ENCODE peak calls at places on chromosomes 4 and X, in seven cellular contexts. One of them, this sample, is unnamed.

GRCh38 chr4:24980064-24980690 is 50.6 kb downstream of the LGI2 start:
- DNase-seq in hippocampal formation: peak; percentile 58
- DNase-seq in HuH-7.5: peak; percentile 43
- DNase-seq in pulmonary artery endothelial cell: peak; percentile 78
- DNase-seq in NCI-H69: peak; percentile 73
- DNase-seq in T-cell: peak; percentile 51
- DNase-seq in cardiac muscle cell: peak; percentile 81
- DNase-seq in this sample: no peak

GRCh38 chrX:460116-460515 is 73.4 kb upstream of the PPP2R3B start:
- DNase-seq in HuH-7.5: no peak
- DNase-seq in pulmonary artery endothelial cell: no peak
- DNase-seq in hippocampal formation: no peak
- DNase-seq in NCI-H69: no peak
- DNase-seq in T-cell: no peak
- DNase-seq in cardiac muscle cell: no peak
- DNase-seq in this sample: no peak

GRCh38 chr4:43682551-43682950 is 766.1 kb downstream of the KCTD8 start:
- DNase-seq in HuH-7.5: no peak
- DNase-seq in cardiac muscle cell: no peak
- DNase-seq in hippocampal formation: no peak
- DNase-seq in pulmonary artery endothelial cell: no peak
- DNase-seq in T-cell: no peak
- DNase-seq in NCI-H69: no peak
- DNase-seq in this sample: no peak

GRCh38 chr4:43999669-44000068 is 448.9 kb downstream of the KCTD8 start:
- DNase-seq in NCI-H69: no peak
- DNase-seq in hippocampal formation: no peak
- DNase-seq in T-cell: no peak
- DNase-seq in HuH-7.5: no peak
- DNase-seq in pulmonary artery endothelial cell: no peak
- DNase-seq in cardiac muscle cell: no peak
- DNase-seq in this sample: no peak

GRCh38 chrX:56232221-56233082 is at the start of gene KLF8:
- DNase-seq in HuH-7.5: no peak
- DNase-seq in hippocampal formation: no peak
- DNase-seq in T-cell: peak; percentile 29
- DNase-seq in NCI-H69: peak; percentile 9
- DNase-seq in pulmonary artery endothelial cell: no peak
- DNase-seq in cardiac muscle cell: peak; percentile 8
- DNase-seq in this sample: no peak

GRCh38 chr4:1192091-1192492 is 19.7 kb upstream of the SPON2 start:
- DNase-seq in HuH-7.5: peak; percentile 29
- DNase-seq in cardiac muscle cell: peak; percentile 98
- DNase-seq in hippocampal formation: peak; percentile 80
- DNase-seq in pulmonary artery endothelial cell: peak; percentile 79
- DNase-seq in T-cell: no peak
- DNase-seq in NCI-H69: no peak
- DNase-seq in this sample: peak; percentile 92

GRCh38 chr4:166498541-166498940 is 625.5 kb downstream of the TLL1 start:
- DNase-seq in cardiac muscle cell: peak; percentile 21
- DNase-seq in hippocampal formation: no peak
- DNase-seq in HuH-7.5: no peak
- DNase-seq in NCI-H69: no peak
- DNase-seq in pulmonary artery endothelial cell: no peak
- DNase-seq in T-cell: no peak
- DNase-seq in this sample: no peak

GRCh38 chrX:56802921-56803848 is 74.1 kb downstream of the NBDY start:
- DNase-seq in HuH-7.5: no peak
- DNase-seq in NCI-H69: no peak
- DNase-seq in hippocampal formation: peak; percentile 55
- DNase-seq in cardiac muscle cell: peak; percentile 72
- DNase-seq in T-cell: peak; percentile 77
- DNase-seq in pulmonary artery endothelial cell: peak; percentile 69
- DNase-seq in this sample: no peak

GRCh38 chr4:129231907-129232626 is 136.1 kb downstream of the C4orf33 start:
- DNase-seq in HuH-7.5: no peak
- DNase-seq in pulmonary artery endothelial cell: no peak
- DNase-seq in NCI-H69: peak; percentile 82
- DNase-seq in hippocampal formation: no peak
- DNase-seq in cardiac muscle cell: no peak
- DNase-seq in T-cell: no peak
- DNase-seq in this sample: no peak

GRCh38 chr4:174629265-174629664 is 107.0 kb upstream of the HPGD start:
- DNase-seq in HuH-7.5: no peak
- DNase-seq in T-cell: no peak
- DNase-seq in pulmonary artery endothelial cell: no peak
- DNase-seq in hippocampal formation: no peak
- DNase-seq in NCI-H69: no peak
- DNase-seq in cardiac muscle cell: no peak
- DNase-seq in this sample: no peak

GRCh38 chr4:79034544-79034943 is 95.3 kb upstream of the PAQR3 start:
- DNase-seq in hippocampal formation: no peak
- DNase-seq in T-cell: no peak
- DNase-seq in HuH-7.5: no peak
- DNase-seq in pulmonary artery endothelial cell: no peak
- DNase-seq in cardiac muscle cell: no peak
- DNase-seq in NCI-H69: no peak
- DNase-seq in this sample: no peak

GRCh38 chr4:138063581-138063980 is 178.6 kb downstream of the SLC7A11 start:
- DNase-seq in hippocampal formation: no peak
- DNase-seq in HuH-7.5: no peak
- DNase-seq in pulmonary artery endothelial cell: no peak
- DNase-seq in cardiac muscle cell: no peak
- DNase-seq in T-cell: no peak
- DNase-seq in NCI-H69: no peak
- DNase-seq in this sample: no peak

GRCh38 chrX:46770006-46770816 is 11.3 kb upstream of the SLC9A7 start:
- DNase-seq in NCI-H69: no peak
- DNase-seq in hippocampal formation: no peak
- DNase-seq in T-cell: no peak
- DNase-seq in cardiac muscle cell: peak; percentile 47
- DNase-seq in pulmonary artery endothelial cell: no peak
- DNase-seq in HuH-7.5: no peak
- DNase-seq in this sample: no peak

GRCh38 chr4:143587703-143588102 is 74.2 kb downstream of the SMARCA5 start:
- DNase-seq in T-cell: no peak
- DNase-seq in cardiac muscle cell: peak; percentile 31
- DNase-seq in hippocampal formation: no peak
- DNase-seq in NCI-H69: peak; percentile 8
- DNase-seq in HuH-7.5: no peak
- DNase-seq in pulmonary artery endothelial cell: peak; percentile 24
- DNase-seq in this sample: no peak

GRCh38 chrX:147894332-147894870 is 17.3 kb upstream of the FMR1 start:
- DNase-seq in cardiac muscle cell: peak; percentile 28
- DNase-seq in NCI-H69: no peak
- DNase-seq in T-cell: no peak
- DNase-seq in hippocampal formation: no peak
- DNase-seq in pulmonary artery endothelial cell: no peak
- DNase-seq in HuH-7.5: no peak
- DNase-seq in this sample: no peak

GRCh38 chr4:76307670-76308014 is 1.1 kb downstream of the STBD1 start:
- DNase-seq in HuH-7.5: no peak
- DNase-seq in cardiac muscle cell: no peak
- DNase-seq in NCI-H69: peak; percentile 48
- DNase-seq in hippocampal formation: no peak
- DNase-seq in pulmonary artery endothelial cell: no peak
- DNase-seq in T-cell: no peak
- DNase-seq in this sample: no peak

GRCh38 chr4:130563185-130563890 is 1467.4 kb downstream of the C4orf33 start:
- DNase-seq in hippocampal formation: peak; percentile 15
- DNase-seq in HuH-7.5: no peak
- DNase-seq in pulmonary artery endothelial cell: no peak
- DNase-seq in NCI-H69: peak; percentile 84
- DNase-seq in T-cell: no peak
- DNase-seq in cardiac muscle cell: peak; percentile 88
- DNase-seq in this sample: peak; percentile 8

GRCh38 chr4:40992472-40993298 is 221.7 kb downstream of the APBB2 start:
- DNase-seq in NCI-H69: peak; percentile 45
- DNase-seq in hippocampal formation: no peak
- DNase-seq in cardiac muscle cell: peak; percentile 95
- DNase-seq in T-cell: no peak
- DNase-seq in HuH-7.5: no peak
- DNase-seq in pulmonary artery endothelial cell: peak; percentile 65
- DNase-seq in this sample: no peak

GRCh38 chr4:140330311-140330900 is 43.0 kb upstream of the SCOC start:
- DNase-seq in HuH-7.5: no peak
- DNase-seq in NCI-H69: peak; percentile 44
- DNase-seq in hippocampal formation: no peak
- DNase-seq in pulmonary artery endothelial cell: no peak
- DNase-seq in T-cell: no peak
- DNase-seq in cardiac muscle cell: peak; percentile 63
- DNase-seq in this sample: no peak

GRCh38 chr4:98565646-98566403 is 92.6 kb downstream of the TSPAN5 start:
- DNase-seq in NCI-H69: peak; percentile 50
- DNase-seq in T-cell: no peak
- DNase-seq in pulmonary artery endothelial cell: no peak
- DNase-seq in cardiac muscle cell: peak; percentile 13
- DNase-seq in hippocampal formation: peak; percentile 37
- DNase-seq in HuH-7.5: no peak
- DNase-seq in this sample: no peak

GRCh38 chrX:29237972-29238371 is 650.7 kb downstream of the IL1RAPL1 start:
- DNase-seq in cardiac muscle cell: no peak
- DNase-seq in NCI-H69: no peak
- DNase-seq in pulmonary artery endothelial cell: no peak
- DNase-seq in hippocampal formation: no peak
- DNase-seq in HuH-7.5: no peak
- DNase-seq in T-cell: no peak
- DNase-seq in this sample: no peak

GRCh38 chr4:11232004-11232403 is 196.7 kb downstream of the HS3ST1 start:
- DNase-seq in NCI-H69: peak; percentile 63
- DNase-seq in cardiac muscle cell: peak; percentile 32
- DNase-seq in T-cell: no peak
- DNase-seq in hippocampal formation: no peak
- DNase-seq in pulmonary artery endothelial cell: no peak
- DNase-seq in HuH-7.5: no peak
- DNase-seq in this sample: no peak

GRCh38 chr4:37594095-37594494 is 92.1 kb downstream of the RELL1 start:
- DNase-seq in hippocampal formation: no peak
- DNase-seq in cardiac muscle cell: no peak
- DNase-seq in pulmonary artery endothelial cell: no peak
- DNase-seq in NCI-H69: no peak
- DNase-seq in T-cell: no peak
- DNase-seq in HuH-7.5: no peak
- DNase-seq in this sample: no peak

GRCh38 chr4:146105464-146105863 is 70.1 kb upstream of the LSM6 start:
- DNase-seq in cardiac muscle cell: no peak
- DNase-seq in pulmonary artery endothelial cell: no peak
- DNase-seq in HuH-7.5: no peak
- DNase-seq in NCI-H69: no peak
- DNase-seq in hippocampal formation: no peak
- DNase-seq in T-cell: no peak
- DNase-seq in this sample: no peak

This sample was measured in GM04503.